ENCODE peak calls at places on chromosomes 13 and 19, in four cellular contexts. K is T-helper 2 cell, G is body of pancreas, L is progenitor cell of endocrine pancreas. T is an unnamed sample.

GRCh38 chr19:46860846-46861690 is at the start of gene ARHGAP35:
- DNase-seq in G (peak; percentile 34), K (peak; percentile 77), L (no peak), T (no peak)

GRCh38 chr19:49849433-49850220 is 1.3 kb upstream of the PTOV1 start:
- DNase-seq in L (no peak), K (no peak), G (no peak), T (no peak)

GRCh38 chr13:100710176-100710575 is 35.6 kb upstream of the TMTC4 start:
- DNase-seq in L (no peak), K (no peak), G (no peak), T (no peak)

GRCh38 chr13:60146491-60146890 is 17.2 kb downstream of the DIAPH3 start:
- DNase-seq in L (no peak), K (no peak), G (no peak), T (no peak)

GRCh38 chr13:35566340-35566739 is 89.9 kb upstream of the MAB21L1 start:
- DNase-seq in G (no peak), L (no peak), K (no peak), T (no peak)

GRCh38 chr13:66879971-66880370 is 350.2 kb downstream of the PCDH9 start:
- DNase-seq in G (no peak), K (no peak), L (no peak), T (no peak)

GRCh38 chr13:50616101-50616500 is 227.4 kb downstream of the DLEU7 start:
- DNase-seq in L (no peak), K (no peak), G (no peak), T (no peak)

GRCh38 chr13:45207319-45207718 is 6.5 kb upstream of the KCTD4 start:
- DNase-seq in K (no peak), L (no peak), G (peak; percentile 13), T (no peak)

GRCh38 chr13:99193152-99193551 is 7.5 kb upstream of the UBAC2 start:
- DNase-seq in K (no peak), L (no peak), G (no peak), T (no peak)

GRCh38 chr19:19541572-19541971 is 3.5 kb downstream of the CILP2 start:
- DNase-seq in G (no peak), K (no peak), L (no peak), T (no peak)

GRCh38 chr13:94168784-94169512 is 310.5 kb downstream of the DCT start:
- DNase-seq in L (no peak), K (no peak), G (no peak), T (peak; percentile 57)

GRCh38 chr13:75938811-75939525 is 302.8 kb downstream of the LMO7 start:
- DNase-seq in L (no peak), K (no peak), G (no peak), T (no peak)

GRCh38 chr13:33233547-33233946 is 52.0 kb downstream of the STARD13 start:
- DNase-seq in K (no peak), L (no peak), G (peak; percentile 43), T (peak; percentile 80)

GRCh38 chr13:111267205-111267604 is 53.2 kb upstream of the TEX29 start:
- DNase-seq in L (no peak), G (no peak), K (no peak), T (no peak)

GRCh38 chr19:41064974-41065569 is 23.2 kb upstream of the CYP2A13 start:
- DNase-seq in L (no peak), G (no peak), K (no peak), T (no peak)

GRCh38 chr13:79946556-79946955 is 394.4 kb downstream of the SPRY2 start:
- DNase-seq in G (no peak), K (no peak), L (no peak), T (no peak)

GRCh38 chr13:40433577-40433976 is 232.9 kb downstream of the FOXO1 start:
- DNase-seq in K (peak; percentile 29), G (no peak), L (no peak), T (no peak)

GRCh38 chr19:48750351-48750750 is 2.1 kb downstream of the FUT1 start:
- DNase-seq in L (no peak), G (peak; percentile 56), K (no peak), T (no peak)

GRCh38 chr19:46722421-46723022 is 5.6 kb upstream of the PRKD2 start:
- DNase-seq in G (no peak), L (no peak), K (no peak), T (no peak)

GRCh38 chr19:12090807-12091206 is 26.3 kb downstream of the ZNF844 start:
- DNase-seq in G (peak; percentile 69), L (peak; percentile 30), K (peak; percentile 37), T (no peak)

GRCh38 chr13:29513002-29513980 is 82.2 kb downstream of the SLC7A1 start:
- DNase-seq in G (no peak), K (no peak), L (no peak), T (no peak)

GRCh38 chr19:507286-508203 is at the start of gene TPGS1:
- DNase-seq in L (peak; percentile 55), K (peak; percentile 82), G (peak; percentile 78), T (peak; percentile 99)

GRCh38 chr13:45393941-45394570 is 24.1 kb downstream of the SLC25A30 start:
- DNase-seq in G (peak; percentile 71), L (peak; percentile 18), K (peak; percentile 14), T (peak; percentile 52)

GRCh38 chr13:46523972-46524737 is 28.8 kb upstream of the LRCH1 start:
- DNase-seq in K (no peak), L (no peak), G (no peak), T (no peak)

GRCh38 chr19:43957891-43958290 is 6.9 kb downstream of the ZNF221 start:
- DNase-seq in G (no peak), L (no peak), K (no peak), T (no peak)

GRCh38 chr19:47510516-47511127 is 4.2 kb downstream of the NAPA start:
- DNase-seq in L (no peak), K (no peak), G (no peak), T (no peak)

GRCh38 chr13:70960841-70961443 is 852.7 kb upstream of the KLHL1 start:
- DNase-seq in L (no peak), G (no peak), K (no peak), T (no peak)

GRCh38 chr13:74868044-74868443 is 613.9 kb downstream of the TBC1D4 start:
- DNase-seq in G (no peak), L (no peak), K (no peak), T (no peak)

GRCh38 chr19:3276341-3276799 is 51.9 kb downstream of the CELF5 start:
- DNase-seq in K (peak; percentile 53), L (peak; percentile 29), G (peak; percentile 52), T (no peak)

GRCh38 chr13:68987585-68987984 is 1120.0 kb upstream of the ATXN8OS start:
- DNase-seq in K (no peak), L (no peak), G (no peak), T (no peak)

GRCh38 chr13:67094952-67095351 is 135.2 kb downstream of the PCDH9 start:
- DNase-seq in K (no peak), L (no peak), G (no peak), T (no peak)

GRCh38 chr19:11214387-11214786 is 17.0 kb upstream of the KANK2 start:
- DNase-seq in K (no peak), L (no peak), G (no peak), T (no peak)

GRCh38 chr19:10454267-10454666 is 33.9 kb downstream of the PDE4A start:
- DNase-seq in K (no peak), L (peak; percentile 18), G (no peak), T (no peak)

GRCh38 chr19:38952395-38953165 is 21.8 kb downstream of the MRPS12 start:
- DNase-seq in K (no peak), G (peak; percentile 50), L (no peak), T (no peak)

GRCh38 chr13:114111577-114111976 is 20.8 kb downstream of the RASA3 start:
- DNase-seq in L (no peak), G (no peak), K (no peak), T (no peak)

GRCh38 chr13:80131204-80131603 is 209.7 kb downstream of the SPRY2 start:
- DNase-seq in K (no peak), L (peak; percentile 20), G (peak; percentile 82), T (peak; percentile 86)

T was measured in left lobe of liver.